ENCODE peak calls at places on chromosomes 13 and 19, in eight cellular contexts. O is IMR-90, V is A549, K is K562, C is GM12878, M is SK-N-SH, N is HepG2, D is H1. E is an unnamed sample.

GRCh38 chr13:27583645-27584044 is 36.7 kb downstream of the LNX2 start:
- DNase-seq in O (no peak), V (no peak), K (no peak), C (no peak), M (no peak), N (peak), D (no peak), E (no peak)

GRCh38 chr19:52896431-52897148 is 845 bp downstream of the ZNF320 start:
- DNase-seq in O (peak), V (no peak), K (peak), C (no peak), M (peak), N (no peak), D (no peak), E (no peak)

GRCh38 chr13:53237696-53238095 is 209.1 kb downstream of the OLFM4 start:
- DNase-seq in O (no peak), V (no peak), K (no peak), C (no peak), M (no peak), N (no peak), D (no peak), E (no peak)

GRCh38 chr13:51676739-51677138 is 92.5 kb downstream of the WDFY2 start:
- DNase-seq in O (no peak), V (no peak), K (no peak), C (no peak), M (no peak), N (no peak), D (no peak), E (no peak)

GRCh38 chr13:30466841-30467252 is 1.1 kb upstream of the HMGB1 start:
- DNase-seq in O (peak), V (no peak), K (no peak), C (no peak), M (no peak), N (no peak), D (no peak), E (no peak)

GRCh38 chr13:106795847-106796246 is 227.9 kb upstream of the ARGLU1 start:
- DNase-seq in O (no peak), V (no peak), K (no peak), C (no peak), M (no peak), N (no peak), D (no peak), E (no peak)

GRCh38 chr19:30742539-30742938 is 370.4 kb downstream of the ZNF536 start:
- DNase-seq in O (no peak), V (no peak), K (no peak), C (no peak), M (peak), N (no peak), D (no peak), E (no peak)

GRCh38 chr19:15869109-15869555 is 28.7 kb downstream of the CYP4F2 start:
- DNase-seq in O (no peak), V (peak), K (peak), C (no peak), M (peak), N (peak), D (no peak), E (peak)

GRCh38 chr19:8578642-8579265 is 1.5 kb upstream of the MYO1F start:
- DNase-seq in O (peak), V (peak), K (peak), C (no peak), M (peak), N (peak), D (peak), E (peak)

GRCh38 chr19:3285647-3286176 is 61.3 kb downstream of the CELF5 start:
- DNase-seq in O (no peak), V (no peak), K (peak), C (no peak), M (peak), N (peak), D (no peak), E (no peak)

DNA sequence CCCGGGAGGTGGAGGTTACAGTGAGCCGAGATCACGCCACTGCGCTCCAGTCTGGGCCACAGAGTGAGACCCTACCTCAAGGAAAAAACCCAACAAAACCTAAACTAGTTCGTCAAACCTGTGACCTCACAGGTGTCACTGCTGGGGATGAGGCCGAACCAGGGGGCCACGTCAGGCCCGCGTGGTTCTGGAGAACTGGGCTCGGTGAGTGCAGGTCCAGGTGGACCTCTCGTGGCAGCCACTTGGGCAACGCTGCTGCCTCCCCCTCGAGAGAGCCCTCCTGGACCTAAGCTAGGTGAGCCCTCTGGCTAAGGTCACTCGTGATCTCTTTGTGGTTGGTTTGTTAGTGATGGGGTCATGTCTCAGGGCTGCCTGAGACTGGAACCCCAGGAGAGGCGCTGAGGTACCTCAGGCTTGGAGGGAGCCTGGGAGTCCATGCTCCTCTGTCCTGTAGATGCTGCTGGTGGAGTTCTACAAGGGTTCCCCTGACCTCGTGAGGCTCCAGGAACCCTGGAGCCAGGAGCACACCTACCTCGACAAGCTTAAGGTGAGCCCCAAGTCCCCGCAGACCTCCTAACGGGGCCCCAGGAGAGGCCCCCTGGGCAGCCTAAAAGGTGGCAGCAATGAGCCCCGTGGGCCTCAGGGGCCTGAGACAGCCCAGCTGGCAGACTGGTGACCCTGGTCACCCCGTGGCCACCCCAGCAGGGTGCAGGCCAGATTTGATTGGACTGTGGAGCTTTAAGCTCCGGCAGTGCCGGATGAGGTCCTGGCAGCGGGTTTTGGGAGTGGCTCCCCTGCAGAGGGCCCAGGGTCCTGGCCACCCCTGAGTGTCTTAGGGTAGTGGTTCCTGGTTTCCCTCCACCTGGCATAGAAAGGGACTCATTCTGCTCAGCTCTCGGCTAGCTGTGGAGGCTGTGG is 15.6 kb downstream of the MPND start:
- DNase-seq in O (no peak), V (no peak), K (no peak), C (no peak), M (peak), N (no peak), D (no peak), E (no peak)
- TF ChIP-seq RAD21 in O (no peak), V (no peak), K (no peak), C (no peak), M (no peak), N (no peak), D (no peak), E (no peak)

DNA sequence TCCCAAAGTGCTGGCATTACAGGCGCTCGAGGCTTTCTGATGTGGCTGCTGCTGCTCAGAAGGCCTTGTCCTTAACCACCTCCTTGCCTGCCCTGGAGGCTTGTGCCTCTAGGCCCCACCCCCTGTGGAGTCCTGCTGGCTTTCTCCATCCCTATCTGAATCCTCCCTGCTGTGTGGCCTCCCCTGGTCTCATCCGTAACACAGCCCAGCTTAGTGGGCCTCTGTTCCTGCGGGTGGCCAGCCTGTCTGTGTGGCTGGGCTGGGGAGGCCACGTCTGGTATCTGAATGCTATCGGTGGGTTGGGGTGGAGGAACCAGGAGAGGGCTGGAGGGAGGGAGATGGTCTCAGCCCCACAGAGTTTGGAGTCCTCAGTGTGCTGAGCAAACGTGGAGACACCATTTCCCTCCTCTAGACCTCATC is 4.7 kb downstream of the RPL28 start:
- DNase-seq in O (no peak), V (no peak), K (no peak), C (no peak), M (no peak), N (no peak), D (no peak), E (no peak)
- TF ChIP-seq RAD21 in O (no peak), V (no peak), K (no peak), C (no peak), M (no peak), N (no peak), D (no peak), E (no peak)

DNA sequence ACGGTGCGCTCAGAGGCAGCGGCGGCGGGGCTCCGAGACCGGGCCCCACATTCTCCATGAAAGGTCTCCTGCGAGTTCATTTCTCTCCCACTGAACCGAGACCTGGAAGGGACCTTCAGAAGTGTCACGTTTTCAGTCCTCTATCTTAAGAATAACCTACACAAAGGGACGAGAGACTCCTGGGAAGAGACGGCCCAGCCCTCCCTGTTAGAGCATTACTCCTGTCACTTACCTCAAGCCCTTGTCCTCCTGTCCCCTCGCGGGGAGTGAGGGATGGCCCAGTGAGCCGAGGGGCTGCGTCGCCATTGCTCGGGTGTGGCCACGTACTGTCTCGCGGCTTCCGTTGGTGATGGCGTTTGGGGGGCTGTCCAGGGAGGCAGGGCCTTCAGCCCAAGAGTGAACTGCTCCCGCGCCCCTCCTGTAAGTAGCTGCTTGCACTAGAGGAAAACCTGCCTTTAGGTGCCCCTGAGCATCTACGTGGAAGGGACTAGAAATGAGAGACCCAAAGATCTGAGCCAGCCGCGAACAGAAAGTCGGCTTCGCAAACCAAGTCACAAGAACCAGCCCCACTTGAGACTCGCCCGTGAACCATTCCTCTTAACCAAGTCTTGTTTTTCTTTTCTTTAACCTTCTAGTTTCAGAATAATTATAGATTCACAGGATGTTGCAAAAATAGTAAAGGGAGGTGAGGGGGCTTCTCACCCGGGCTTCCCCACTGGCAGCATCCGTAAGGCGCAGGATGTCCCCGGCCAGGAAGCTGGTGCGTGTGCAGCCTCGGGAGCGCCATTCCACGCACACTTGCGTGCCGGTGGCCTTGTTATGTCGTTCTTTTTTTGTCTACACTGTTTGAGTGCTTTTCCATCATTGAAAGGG is 21.1 kb upstream of the NDUFS7 start:
- DNase-seq in O (no peak), V (no peak), K (no peak), C (no peak), M (no peak), N (no peak), D (no peak), E (no peak)
- TF ChIP-seq RAD21 in O (no peak), V (no peak), K (no peak), C (no peak), M (no peak), N (no peak), D (no peak), E (no peak)

DNA sequence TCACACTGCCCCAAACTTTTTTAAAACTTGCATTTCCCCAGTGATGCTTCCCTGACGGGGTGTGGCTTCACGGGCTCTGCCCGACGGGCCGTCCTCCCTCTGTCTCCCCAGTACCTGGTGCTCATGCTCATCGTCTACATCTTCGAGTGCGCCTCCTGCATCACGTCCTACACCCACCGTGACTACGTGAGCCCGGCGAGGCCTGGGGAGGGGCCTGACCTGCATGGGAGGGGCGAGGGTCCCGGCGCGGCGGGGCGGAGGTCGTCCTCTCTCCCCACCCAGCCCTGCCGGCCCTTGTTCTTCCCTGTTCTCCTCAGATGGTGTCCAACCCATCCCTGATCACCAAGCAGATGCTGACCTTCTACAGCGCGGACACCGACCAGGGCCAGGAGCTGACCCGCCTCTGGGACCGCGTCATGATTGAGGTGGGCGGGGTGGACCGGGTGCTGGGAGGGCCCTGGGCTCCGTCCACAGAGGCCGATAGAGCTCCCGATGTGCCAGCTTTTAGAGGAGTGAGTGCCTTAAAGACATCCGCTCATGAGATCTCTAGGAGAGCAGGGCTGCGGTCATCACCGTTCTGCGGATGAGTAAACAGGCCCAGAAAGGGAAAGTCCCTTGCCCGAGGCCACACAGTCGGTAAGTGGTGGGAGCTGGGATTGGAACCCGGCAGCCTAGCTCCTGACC is 6.9 kb downstream of the UPK1A start:
- DNase-seq in O (peak), V (peak), K (peak), C (no peak), M (peak), N (peak), D (peak), E (peak)
- TF ChIP-seq RAD21 in O (no peak), V (no peak), K (no peak), C (no peak), M (no peak), N (no peak), D (no peak), E (no peak)

E was measured in HCT116.